ENCODE peak calls at places on chromosomes 2 and 18, in four cellular contexts. V is EL, N is A172, Y is HTR-8/SVneo. D is an unnamed sample.

GRCh38 chr2:201130524-201131186 is 14.7 kb downstream of the CFLAR start:
- DNase-seq in V (peak), N (peak), Y (no peak), D (peak)

GRCh38 chr2:1245193-1245592 is 168.1 kb upstream of the TPO start:
- DNase-seq in V (no peak), N (no peak), Y (no peak), D (no peak)

GRCh38 chr2:150470435-150470834 is 17.0 kb downstream of the RND3 start:
- DNase-seq in V (peak), N (no peak), Y (no peak), D (no peak)

GRCh38 chr2:38866773-38867443 is 8.8 kb downstream of the DHX57 start:
- DNase-seq in V (peak), Y (no peak), N (no peak), D (peak)

GRCh38 chr2:158943973-158944372 is 24.5 kb upstream of the TANC1 start:
- DNase-seq in N (no peak), Y (no peak), V (no peak), D (no peak)

GRCh38 chr2:203819434-203820133 is 48.0 kb upstream of the CTLA4 start:
- DNase-seq in Y (no peak), N (no peak), V (no peak), D (no peak)

GRCh38 chr2:178271629-178272333 is 77.5 kb downstream of the OSBPL6 start:
- DNase-seq in V (no peak), Y (no peak), N (no peak), D (peak)

GRCh38 chr2:149595069-149595963 is 7.7 kb upstream of the MMADHC start:
- DNase-seq in V (peak), Y (no peak), N (peak), D (peak)

GRCh38 chr18:24362757-24363156 is 34.9 kb downstream of the OSBPL1A start:
- DNase-seq in V (no peak), Y (no peak), N (no peak), D (no peak)

GRCh38 chr2:111675419-111676194 is 208.4 kb downstream of the ANAPC1 start:
- DNase-seq in N (no peak), V (no peak), Y (no peak), D (no peak)

GRCh38 chr2:107801498-107801897 is 25.2 kb upstream of the RGPD4 start:
- DNase-seq in N (no peak), V (no peak), Y (no peak), D (no peak)

GRCh38 chr2:236870401-236870800 is 215.3 kb upstream of the COPS8 start:
- DNase-seq in V (no peak), Y (no peak), N (no peak), D (no peak)

GRCh38 chr2:220899492-220899891 is 672.6 kb downstream of the EPHA4 start:
- DNase-seq in N (no peak), Y (no peak), V (no peak), D (no peak)

GRCh38 chr18:76821875-76822509 is 365 bp upstream of the ZNF236 start:
- DNase-seq in V (peak), Y (peak), N (peak), D (peak)

GRCh38 chr2:137983581-137983980 is 19.3 kb downstream of the HNMT start:
- DNase-seq in N (no peak), Y (no peak), V (no peak), D (no peak)

GRCh38 chr2:8412586-8412985 is 269.3 kb upstream of the ID2 start:
- DNase-seq in V (no peak), Y (no peak), N (no peak), D (no peak)

GRCh38 chr2:239056611-239057010 is 208.7 kb downstream of the TWIST2 start:
- DNase-seq in N (no peak), Y (no peak), V (no peak), D (no peak)

GRCh38 chr2:206232287-206233035 is 42.0 kb upstream of the ZDBF2 start:
- DNase-seq in V (no peak), Y (no peak), N (no peak), D (no peak)

GRCh38 chr2:205216580-205216979 is 465.7 kb upstream of the NRP2 start:
- DNase-seq in Y (no peak), V (no peak), N (no peak), D (no peak)

GRCh38 chr18:25832008-25832604 is 258.3 kb downstream of the SS18 start:
- DNase-seq in V (peak), N (peak), Y (peak), D (peak)

GRCh38 chr2:38075436-38076249 is at the start of gene CYP1B1:
- DNase-seq in V (no peak), N (no peak), Y (no peak), D (peak)

GRCh38 chr2:29236074-29236473 is 120.9 kb downstream of the CLIP4 start:
- DNase-seq in N (no peak), Y (no peak), V (no peak), D (no peak)

D was measured in lung microvascular endothelial cell.